ENCODE peak calls at places on chromosomes 11 and 22, in ten cellular contexts. One of them, this sample, is unnamed.

GRCh38 chr11:76649964-76650363 is 20.6 kb downstream of the LRRC32 start:
- DNase-seq in GM23248: no peak
- DNase-seq in SK-N-MC: no peak
- DNase-seq in fibroblast of lung: no peak
- DNase-seq in HepG2: no peak
- DNase-seq in K562: no peak
- DNase-seq in MM.1S: no peak
- DNase-seq in astrocyte: no peak
- DNase-seq in neural progenitor cell: no peak
- DNase-seq in GM23338: no peak
- DNase-seq in this sample: no peak

GRCh38 chr11:114132944-114133394 is 73.5 kb downstream of the ZBTB16 start:
- DNase-seq in GM23248: peak
- DNase-seq in SK-N-MC: no peak
- DNase-seq in fibroblast of lung: peak
- DNase-seq in HepG2: no peak
- DNase-seq in K562: no peak
- DNase-seq in MM.1S: no peak
- DNase-seq in astrocyte: peak
- DNase-seq in neural progenitor cell: no peak
- DNase-seq in GM23338: no peak
- DNase-seq in this sample: no peak

GRCh38 chr11:19735512-19735911 is 22.9 kb downstream of the NAV2 start:
- DNase-seq in GM23248: peak
- DNase-seq in SK-N-MC: no peak
- DNase-seq in fibroblast of lung: peak
- DNase-seq in HepG2: no peak
- DNase-seq in K562: no peak
- DNase-seq in MM.1S: no peak
- DNase-seq in astrocyte: peak
- DNase-seq in neural progenitor cell: no peak
- DNase-seq in GM23338: no peak
- DNase-seq in this sample: no peak

GRCh38 chr11:8586805-8587204 is 7.2 kb downstream of the STK33 start:
- DNase-seq in GM23248: peak
- DNase-seq in SK-N-MC: no peak
- DNase-seq in fibroblast of lung: no peak
- DNase-seq in HepG2: no peak
- DNase-seq in K562: no peak
- DNase-seq in MM.1S: no peak
- DNase-seq in astrocyte: no peak
- DNase-seq in neural progenitor cell: no peak
- DNase-seq in GM23338: no peak
- DNase-seq in this sample: no peak

GRCh38 chr11:86574493-86575207 is 97.8 kb downstream of the ME3 start:
- DNase-seq in GM23248: no peak
- DNase-seq in SK-N-MC: no peak
- DNase-seq in fibroblast of lung: peak
- DNase-seq in HepG2: no peak
- DNase-seq in K562: no peak
- DNase-seq in MM.1S: no peak
- DNase-seq in astrocyte: peak
- DNase-seq in neural progenitor cell: no peak
- DNase-seq in GM23338: no peak
- DNase-seq in this sample: no peak

GRCh38 chr11:23284626-23285025 is 424.4 kb upstream of the CCDC179 start:
- DNase-seq in GM23248: peak
- DNase-seq in SK-N-MC: no peak
- DNase-seq in fibroblast of lung: peak
- DNase-seq in HepG2: no peak
- DNase-seq in K562: no peak
- DNase-seq in MM.1S: no peak
- DNase-seq in astrocyte: peak
- DNase-seq in neural progenitor cell: no peak
- DNase-seq in GM23338: no peak
- DNase-seq in this sample: no peak

GRCh38 chr11:774873-775592 is 2.3 kb downstream of the GATD1 start:
- DNase-seq in GM23248: peak
- DNase-seq in SK-N-MC: no peak
- DNase-seq in fibroblast of lung: peak
- DNase-seq in HepG2: no peak
- DNase-seq in K562: no peak
- DNase-seq in MM.1S: peak
- DNase-seq in astrocyte: peak
- DNase-seq in neural progenitor cell: peak
- DNase-seq in GM23338: no peak
- DNase-seq in this sample: no peak

GRCh38 chr22:43188829-43189545 is 2.1 kb upstream of the TTLL12 start:
- DNase-seq in GM23248: no peak
- DNase-seq in SK-N-MC: no peak
- DNase-seq in fibroblast of lung: no peak
- DNase-seq in HepG2: peak
- DNase-seq in K562: peak
- DNase-seq in MM.1S: no peak
- DNase-seq in astrocyte: no peak
- DNase-seq in neural progenitor cell: no peak
- DNase-seq in GM23338: no peak
- DNase-seq in this sample: no peak

DNA sequence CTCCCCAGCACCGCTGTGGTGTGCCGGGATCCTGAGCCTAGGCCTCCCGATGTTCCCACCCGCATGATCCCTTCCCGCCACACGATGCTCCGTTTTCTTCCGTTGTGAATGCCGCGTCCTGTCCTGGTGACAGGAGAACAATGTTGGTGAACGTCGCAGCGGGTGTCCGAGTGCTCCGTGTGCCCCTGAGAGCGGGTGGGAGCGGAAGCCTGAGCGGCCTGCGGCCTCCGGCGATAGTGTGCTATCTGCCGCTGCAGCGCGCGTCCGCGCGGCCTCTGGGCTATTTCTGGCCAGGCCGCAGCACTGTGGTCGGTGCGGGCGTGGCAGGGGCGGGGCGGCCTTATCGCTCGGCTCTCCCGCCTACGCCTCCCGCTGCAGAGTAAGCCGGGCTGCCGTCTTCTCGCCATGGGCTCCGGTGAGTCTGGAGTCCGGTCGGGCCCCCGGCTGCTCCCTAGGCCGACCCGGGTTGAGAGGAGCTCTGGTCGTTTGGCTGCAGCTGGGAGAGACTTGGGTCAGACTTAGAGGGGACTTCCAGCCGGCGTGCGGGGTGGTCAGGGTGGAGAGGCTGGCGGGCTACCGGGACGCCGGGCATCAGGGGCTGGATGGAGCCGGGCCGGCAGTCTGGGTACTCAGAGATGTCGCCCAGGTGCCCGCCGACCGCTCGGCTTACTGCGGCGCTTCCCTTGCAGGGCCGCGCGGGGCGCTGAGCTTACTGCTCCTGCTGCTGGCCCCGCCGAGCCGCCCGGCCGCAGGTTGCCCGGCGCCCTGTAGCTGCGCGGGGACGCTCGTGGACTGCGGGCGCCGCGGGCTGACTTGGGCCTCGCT is at the start of gene GP1BB:
- DNase-seq in GM23248: no peak
- DNase-seq in SK-N-MC: no peak
- DNase-seq in fibroblast of lung: peak
- DNase-seq in HepG2: no peak
- DNase-seq in K562: peak
- DNase-seq in MM.1S: no peak
- DNase-seq in astrocyte: peak
- DNase-seq in neural progenitor cell: peak
- DNase-seq in GM23338: peak
- DNase-seq in this sample: no peak
- TF ChIP-seq EZH2 in GM23248: no peak
- TF ChIP-seq EZH2 in SK-N-MC: no peak
- TF ChIP-seq EZH2 in fibroblast of lung: no peak
- TF ChIP-seq EZH2 in HepG2: no peak
- TF ChIP-seq EZH2 in K562: peak
- TF ChIP-seq EZH2 in MM.1S: no peak
- TF ChIP-seq EZH2 in astrocyte: no peak
- TF ChIP-seq EZH2 in neural progenitor cell: peak
- TF ChIP-seq EZH2 in GM23338: peak
- TF ChIP-seq EZH2 in this sample: no peak

GRCh38 chr11:31822604-31823371 is 11.7 kb upstream of the PAX6 start:
- DNase-seq in GM23248: no peak
- DNase-seq in SK-N-MC: no peak
- DNase-seq in fibroblast of lung: no peak
- DNase-seq in HepG2: no peak
- DNase-seq in K562: no peak
- DNase-seq in MM.1S: no peak
- DNase-seq in astrocyte: no peak
- DNase-seq in neural progenitor cell: peak
- DNase-seq in GM23338: peak
- DNase-seq in this sample: no peak
- TF ChIP-seq EZH2 in GM23248: no peak
- TF ChIP-seq EZH2 in SK-N-MC: no peak
- TF ChIP-seq EZH2 in fibroblast of lung: no peak
- TF ChIP-seq EZH2 in HepG2: no peak
- TF ChIP-seq EZH2 in K562: no peak
- TF ChIP-seq EZH2 in MM.1S: no peak
- TF ChIP-seq EZH2 in astrocyte: no peak
- TF ChIP-seq EZH2 in neural progenitor cell: no peak
- TF ChIP-seq EZH2 in GM23338: peak
- TF ChIP-seq EZH2 in this sample: no peak

DNA sequence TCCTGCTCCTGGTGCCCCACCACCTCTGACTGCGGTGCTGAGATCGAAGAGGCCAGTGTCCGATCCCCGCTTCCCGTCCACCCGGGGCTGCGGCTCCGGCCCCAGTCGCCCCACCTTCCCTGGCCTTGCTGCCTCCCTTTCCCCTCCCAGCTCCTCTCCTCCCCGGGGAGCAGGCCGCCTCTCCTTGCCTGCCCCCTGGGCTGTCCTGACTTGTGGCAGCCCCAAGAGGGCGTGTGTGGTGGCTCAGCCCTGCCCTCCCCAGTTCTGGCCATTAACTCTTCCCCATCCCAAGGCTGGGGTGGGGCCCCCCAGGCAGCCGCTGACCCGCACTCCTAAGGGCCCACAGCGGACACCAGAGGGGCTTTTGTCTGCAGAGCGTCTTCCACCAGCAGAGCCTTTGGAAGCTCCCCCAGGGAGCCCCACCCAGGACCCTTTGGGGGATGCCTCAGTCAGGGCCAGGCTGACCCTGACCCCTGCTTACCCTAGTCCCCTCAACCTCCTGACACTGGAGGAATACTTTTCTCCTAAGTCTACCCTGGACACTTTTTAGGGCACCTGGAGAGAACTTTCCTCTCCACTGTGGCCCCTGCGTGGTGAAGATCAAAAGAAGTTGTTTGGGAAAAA is 16.7 kb downstream of the RTN4RL2 start:
- DNase-seq in GM23248: peak
- DNase-seq in SK-N-MC: no peak
- DNase-seq in fibroblast of lung: peak
- DNase-seq in HepG2: no peak
- DNase-seq in K562: no peak
- DNase-seq in MM.1S: peak
- DNase-seq in astrocyte: peak
- DNase-seq in neural progenitor cell: peak
- DNase-seq in GM23338: peak
- DNase-seq in this sample: no peak
- TF ChIP-seq EZH2 in GM23248: no peak
- TF ChIP-seq EZH2 in SK-N-MC: no peak
- TF ChIP-seq EZH2 in fibroblast of lung: peak
- TF ChIP-seq EZH2 in HepG2: no peak
- TF ChIP-seq EZH2 in K562: no peak
- TF ChIP-seq EZH2 in MM.1S: no peak
- TF ChIP-seq EZH2 in astrocyte: no peak
- TF ChIP-seq EZH2 in neural progenitor cell: peak
- TF ChIP-seq EZH2 in GM23338: no peak
- TF ChIP-seq EZH2 in this sample: no peak

GRCh38 chr11:13963949-13964770 is 1.6 kb downstream of the SPON1 start:
- DNase-seq in GM23248: peak
- DNase-seq in SK-N-MC: no peak
- DNase-seq in fibroblast of lung: no peak
- DNase-seq in HepG2: no peak
- DNase-seq in K562: no peak
- DNase-seq in MM.1S: no peak
- DNase-seq in astrocyte: no peak
- DNase-seq in neural progenitor cell: peak
- DNase-seq in GM23338: peak
- DNase-seq in this sample: no peak

GRCh38 chr11:13966486-13966885 is 4.0 kb downstream of the SPON1 start:
- DNase-seq in GM23248: no peak
- DNase-seq in SK-N-MC: no peak
- DNase-seq in fibroblast of lung: no peak
- DNase-seq in HepG2: no peak
- DNase-seq in K562: no peak
- DNase-seq in MM.1S: no peak
- DNase-seq in astrocyte: no peak
- DNase-seq in neural progenitor cell: peak
- DNase-seq in GM23338: no peak
- DNase-seq in this sample: no peak

GRCh38 chr11:13965337-13965736 is 2.8 kb downstream of the SPON1 start:
- DNase-seq in GM23248: no peak
- DNase-seq in SK-N-MC: no peak
- DNase-seq in fibroblast of lung: no peak
- DNase-seq in HepG2: peak
- DNase-seq in K562: no peak
- DNase-seq in MM.1S: no peak
- DNase-seq in astrocyte: no peak
- DNase-seq in neural progenitor cell: peak
- DNase-seq in GM23338: peak
- DNase-seq in this sample: no peak

GRCh38 chr11:13963169-13963948 is 836 bp downstream of the SPON1 start:
- DNase-seq in GM23248: peak
- DNase-seq in SK-N-MC: no peak
- DNase-seq in fibroblast of lung: peak
- DNase-seq in HepG2: no peak
- DNase-seq in K562: no peak
- DNase-seq in MM.1S: no peak
- DNase-seq in astrocyte: peak
- DNase-seq in neural progenitor cell: peak
- DNase-seq in GM23338: peak
- DNase-seq in this sample: no peak

GRCh38 chr11:13964771-13965074 is 2.2 kb downstream of the SPON1 start:
- DNase-seq in GM23248: no peak
- DNase-seq in SK-N-MC: no peak
- DNase-seq in fibroblast of lung: no peak
- DNase-seq in HepG2: no peak
- DNase-seq in K562: no peak
- DNase-seq in MM.1S: no peak
- DNase-seq in astrocyte: no peak
- DNase-seq in neural progenitor cell: no peak
- DNase-seq in GM23338: no peak
- DNase-seq in this sample: no peak
- TF ChIP-seq EZH2 in GM23248: no peak
- TF ChIP-seq EZH2 in SK-N-MC: peak
- TF ChIP-seq EZH2 in fibroblast of lung: peak
- TF ChIP-seq EZH2 in HepG2: no peak
- TF ChIP-seq EZH2 in K562: no peak
- TF ChIP-seq EZH2 in MM.1S: no peak
- TF ChIP-seq EZH2 in astrocyte: peak
- TF ChIP-seq EZH2 in neural progenitor cell: no peak
- TF ChIP-seq EZH2 in GM23338: peak
- TF ChIP-seq EZH2 in this sample: no peak

GRCh38 chr22:45284705-45285305 is at the start of gene UPK3A:
- DNase-seq in GM23248: peak
- DNase-seq in SK-N-MC: no peak
- DNase-seq in fibroblast of lung: no peak
- DNase-seq in HepG2: no peak
- DNase-seq in K562: no peak
- DNase-seq in MM.1S: peak
- DNase-seq in astrocyte: no peak
- DNase-seq in neural progenitor cell: peak
- DNase-seq in GM23338: peak
- DNase-seq in this sample: no peak
- TF ChIP-seq EZH2 in GM23248: no peak
- TF ChIP-seq EZH2 in SK-N-MC: no peak
- TF ChIP-seq EZH2 in fibroblast of lung: no peak
- TF ChIP-seq EZH2 in HepG2: no peak
- TF ChIP-seq EZH2 in K562: no peak
- TF ChIP-seq EZH2 in MM.1S: no peak
- TF ChIP-seq EZH2 in astrocyte: peak
- TF ChIP-seq EZH2 in neural progenitor cell: peak
- TF ChIP-seq EZH2 in GM23338: no peak
- TF ChIP-seq EZH2 in this sample: no peak